ENCODE peak calls at places on chromosomes 11 and 22, in seven cellular contexts. H is IMR-90, E is ovary, K is esophagus squamous epithelium, V is tibial nerve, I is body of pancreas, J is heart left ventricle. P is an unnamed sample.
A peak's percentile ranks its signal among the peaks of the same experiment; 100 is the strongest.

GRCh38 chr11:1011320-1011698 is 25.2 kb downstream of the MUC6 start:
- DNase-seq in J (no peak), H (no peak), E (no peak), I (peak; percentile 58), V (no peak), K (no peak), P (no peak)

GRCh38 chr11:18668131-18668530 is 30.4 kb upstream of the TMEM86A start:
- DNase-seq in I (no peak), V (no peak), H (no peak), K (no peak), E (no peak), J (no peak), P (no peak)

GRCh38 chr11:44978279-44978960 is 27.7 kb upstream of the TP53I11 start:
- DNase-seq in E (no peak), K (no peak), I (no peak), V (no peak), H (no peak), J (no peak), P (no peak)

GRCh38 chr11:102061276-102061675 is 14.0 kb downstream of the CFAP300 start:
- DNase-seq in J (no peak), K (no peak), E (no peak), I (no peak), H (peak; percentile 28), V (no peak), P (no peak)

GRCh38 chr22:21951931-21952465 is 650 bp downstream of the PPM1F start:
- DNase-seq in K (no peak), E (peak; percentile 45), H (peak; percentile 53), I (peak; percentile 51), J (peak; percentile 76), V (no peak), P (peak; percentile 58)

GRCh38 chr11:115530752-115531151 is 26.5 kb upstream of the CADM1 start:
- DNase-seq in I (no peak), K (no peak), E (no peak), H (no peak), V (no peak), J (no peak), P (no peak)

GRCh38 chr11:28269621-28270020 is 161.4 kb downstream of the METTL15 start:
- DNase-seq in H (no peak), V (no peak), K (no peak), J (no peak), I (no peak), E (no peak), P (peak; percentile 14)

GRCh38 chr22:35148381-35148780 is 82.4 kb downstream of the ISX start:
- DNase-seq in I (no peak), V (no peak), K (no peak), H (no peak), J (no peak), E (no peak), P (no peak)

GRCh38 chr11:86719781-86720463 is 47.5 kb upstream of the ME3 start:
- DNase-seq in V (no peak), J (no peak), H (peak; percentile 85), I (no peak), E (no peak), K (no peak), P (no peak)

GRCh38 chr11:3840870-3841425 is at the start of gene RHOG:
- DNase-seq in K (peak; percentile 85), H (peak; percentile 76), E (peak; percentile 86), I (peak; percentile 84), V (peak; percentile 60), J (peak; percentile 93), P (peak; percentile 79)

GRCh38 chr11:101428918-101429317 is 154.9 kb downstream of the TRPC6 start:
- DNase-seq in V (no peak), I (peak; percentile 15), K (no peak), J (no peak), E (no peak), H (peak; percentile 54), P (no peak)

GRCh38 chr11:469684-470667 is 19.9 kb downstream of the PTDSS2 start:
- DNase-seq in H (peak; percentile 81), J (peak; percentile 69), K (no peak), I (peak; percentile 63), E (peak; percentile 77), V (peak; percentile 35), P (peak; percentile 78)

GRCh38 chr11:126511475-126512115 is 156.1 kb downstream of the ST3GAL4 start:
- DNase-seq in E (no peak), J (peak; percentile 44), V (no peak), I (no peak), H (no peak), K (no peak), P (no peak)

GRCh38 chr11:45252877-45253276 is 33.3 kb downstream of the SYT13 start:
- DNase-seq in H (no peak), I (no peak), K (no peak), J (no peak), V (no peak), E (no peak), P (no peak)

GRCh38 chr11:10550503-10550902 is 9.5 kb upstream of the RNF141 start:
- DNase-seq in E (no peak), V (no peak), K (no peak), I (no peak), H (peak; percentile 82), J (no peak), P (no peak)

GRCh38 chr11:12167098-12167999 is 57.0 kb downstream of the MICAL2 start:
- DNase-seq in J (no peak), H (peak; percentile 97), E (peak; percentile 26), K (no peak), V (no peak), I (no peak), P (no peak)

GRCh38 chr11:4184163-4184916 is 89.7 kb downstream of the RRM1 start:
- DNase-seq in E (no peak), J (no peak), H (peak; percentile 9), V (no peak), K (no peak), I (no peak), P (no peak)

GRCh38 chr11:43419460-43419859 is 60.7 kb downstream of the TTC17 start:
- DNase-seq in V (no peak), I (peak; percentile 61), K (no peak), J (no peak), H (peak; percentile 53), E (no peak), P (peak; percentile 18)

GRCh38 chr22:24096401-24097115 is 84.7 kb upstream of the SUSD2 start:
- DNase-seq in K (no peak), V (no peak), E (no peak), J (no peak), H (no peak), I (no peak), P (no peak)

GRCh38 chr11:117908959-117909610 is 20.1 kb downstream of the TMPRSS13 start:
- DNase-seq in V (no peak), J (no peak), H (no peak), E (peak; percentile 4), K (no peak), I (no peak), P (no peak)

GRCh38 chr22:48492371-48493320 is 1335.0 kb downstream of the BRD1 start:
- DNase-seq in I (peak; percentile 73), J (peak; percentile 66), V (peak; percentile 46), K (no peak), H (peak; percentile 57), E (peak; percentile 66), P (peak; percentile 61)

GRCh38 chr11:79390477-79390876 is 50.4 kb downstream of the TENM4 start:
- DNase-seq in E (no peak), K (no peak), I (no peak), H (no peak), J (no peak), V (no peak), P (no peak)

GRCh38 chr11:12219732-12220131 is 109.3 kb downstream of the MICAL2 start:
- DNase-seq in H (peak; percentile 37), E (no peak), K (no peak), V (no peak), J (no peak), I (peak; percentile 55), P (no peak)

DNA sequence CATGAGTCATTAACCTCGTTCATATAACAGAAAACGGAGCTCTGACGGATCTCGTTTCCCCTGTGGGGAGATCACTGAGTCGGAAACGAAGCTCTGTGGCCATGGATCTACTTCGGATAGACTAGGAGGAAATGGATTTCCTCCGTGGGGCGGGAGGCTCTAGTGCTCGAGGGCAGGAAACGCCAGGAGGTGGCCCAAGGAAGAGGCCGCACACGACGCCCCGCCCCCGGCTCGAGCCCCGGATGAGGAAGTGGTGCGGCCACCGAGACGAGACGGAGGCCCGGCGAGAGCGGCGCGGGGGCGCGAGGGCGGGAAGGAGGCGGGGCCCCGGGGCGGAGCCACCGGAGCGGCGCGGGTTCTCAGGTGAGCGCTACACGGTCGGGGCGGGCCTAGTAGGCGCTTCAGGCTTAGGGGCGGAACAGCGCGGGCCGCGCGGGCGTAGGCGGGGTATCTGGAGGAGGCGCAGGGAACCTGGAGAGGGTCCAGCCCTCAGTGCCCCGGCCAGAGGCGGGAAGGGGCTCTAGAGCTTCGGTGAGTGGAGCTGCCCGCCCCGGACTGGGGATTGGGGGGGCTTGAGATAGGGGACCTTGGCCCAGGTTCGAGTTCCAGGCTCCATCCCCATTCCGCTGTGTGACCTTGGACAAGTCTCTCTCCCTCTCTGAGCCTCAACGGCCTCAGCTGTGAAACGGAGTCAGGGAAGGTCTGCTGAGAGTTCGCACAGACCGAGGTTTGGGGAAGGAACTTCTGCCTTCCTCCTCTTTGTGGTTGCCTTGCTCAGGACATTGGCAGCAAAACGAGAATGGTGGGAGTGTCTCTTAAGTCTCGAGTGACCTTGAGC is at the start of gene DEPDC5:
- DNase-seq in K (peak; percentile 78), J (peak; percentile 99), V (peak; percentile 93), I (peak; percentile 97), H (peak; percentile 86), E (peak; percentile 96), P (peak; percentile 96)
- TF ChIP-seq POLR2A in K (no peak), J (no peak), V (peak; percentile 64), I (peak; percentile 93), H (peak; percentile 80), E (peak; percentile 77), P (no peak)

DNA sequence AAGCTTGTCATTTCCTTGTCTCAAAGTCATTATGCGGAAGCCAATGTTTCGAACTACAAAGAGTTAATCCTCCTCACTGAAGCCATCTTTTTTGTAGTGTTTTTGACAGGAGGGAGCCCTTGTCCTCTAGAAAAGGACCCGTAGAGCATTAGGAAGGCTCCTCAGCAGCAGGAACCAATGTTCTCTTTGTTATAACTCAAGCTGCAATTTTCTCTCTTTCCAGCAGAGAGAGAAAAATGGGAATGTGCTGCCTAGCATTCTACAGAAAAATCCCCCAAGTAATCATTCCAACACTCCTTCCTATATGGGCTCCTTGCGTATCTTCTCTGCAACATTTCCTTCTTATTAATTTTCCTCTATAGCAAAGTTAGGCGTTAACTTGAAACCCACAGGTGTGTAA is 30.6 kb downstream of the SC5D start:
- DNase-seq in K (no peak), H (no peak), I (no peak), E (no peak), J (no peak), V (no peak), P (no peak)
- H3K4me1 ChIP-seq in K (no peaks in the 10 kb centered on the region), H (no peaks in the 10 kb centered on the region), I (no peaks in the 10 kb centered on the region), E (no peaks in the 10 kb centered on the region), J (no peaks in the 10 kb centered on the region), V (no peaks in the 10 kb centered on the region), P (no peaks in the 10 kb centered on the region)

DNA sequence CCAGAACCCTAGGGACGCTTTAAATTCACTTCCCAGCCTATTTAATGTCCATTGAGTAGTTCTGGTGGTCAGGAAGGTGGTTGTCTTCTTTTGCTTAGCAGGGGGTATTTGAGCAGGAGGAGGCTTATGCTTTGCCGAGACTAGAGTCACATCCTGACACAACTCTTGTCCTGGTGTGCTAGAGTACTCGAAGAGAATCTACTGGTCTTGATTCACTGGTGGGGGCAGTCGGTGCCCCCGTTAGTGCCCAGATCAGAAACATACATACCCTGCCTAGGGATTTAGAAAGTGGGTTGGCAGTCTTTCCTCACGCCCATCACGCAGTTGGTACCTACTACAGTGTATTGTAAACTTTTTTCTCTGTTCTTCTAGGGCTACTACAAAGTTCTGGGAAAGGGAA is 2.7 kb downstream of the RPL27A start:
- DNase-seq in E (no peak), J (no peak), V (no peak), I (no peak), H (no peak), K (no peak), P (no peak)
- TF ChIP-seq POLR2A in E (no peak), J (no peak), V (no peak), I (no peak), H (no peak), K (no peak), P (no peak)

GRCh38 chr22:33192156-33192555 is 134.0 kb upstream of the SYN3 start:
- DNase-seq in I (no peak), V (no peak), H (no peak), E (no peak), K (no peak), J (no peak), P (no peak)
- H3K4me1 ChIP-seq in I (no peaks in the 10 kb centered on the region), V (no peaks in the 10 kb centered on the region), H (no peaks in the 10 kb centered on the region), E (no peaks in the 10 kb centered on the region), K (no peaks in the 10 kb centered on the region), J (no peaks in the 10 kb centered on the region), P (no peaks in the 10 kb centered on the region)